ENCODE peak calls at places on chromosomes 4 and X, in eight cellular contexts. K is fibroblast of lung, R is SK-N-SH, T is trophoblast cell, J is PC-3, O is neuronal stem cell, C is colonic mucosa, Q is K562. S is an unnamed sample.
A peak's percentile ranks its signal among the peaks of the same experiment; 100 is the strongest.

GRCh38 chr4:54063737-54064316 is 578 bp downstream of the CHIC2 start:
- DNase-seq in O (peak; percentile 15), K (peak; percentile 36), J (peak; percentile 27), R (peak; percentile 47), Q (peak; percentile 17), T (peak; percentile 48), C (peak; percentile 49), S (peak; percentile 31)

GRCh38 chrX:122504026-122504425 is 680.1 kb upstream of the GRIA3 start:
- DNase-seq in T (no peak), K (peak; percentile 62), R (no peak), J (peak; percentile 6), C (no peak), Q (no peak), O (no peak), S (no peak)

GRCh38 chr4:165052627-165053026 is 1.0 kb upstream of the TRIM75 start:
- DNase-seq in Q (no peak), K (no peak), C (no peak), R (no peak), T (no peak), O (no peak), J (no peak), S (no peak)

GRCh38 chrX:18151157-18151556 is 69.5 kb downstream of the BEND2 start:
- DNase-seq in K (no peak), C (no peak), T (no peak), Q (no peak), J (no peak), R (no peak), O (no peak), S (no peak)

GRCh38 chrX:54043696-54044125 is 562 bp downstream of the PHF8 start:
- DNase-seq in J (peak; percentile 33), O (no peak), T (peak; percentile 39), C (peak; percentile 36), Q (peak; percentile 33), R (peak; percentile 44), K (peak; percentile 30), S (peak; percentile 41)

GRCh38 chrX:36908801-36909403 is 99.3 kb upstream of the FAM47C start:
- DNase-seq in K (peak; percentile 12), C (no peak), O (no peak), R (peak; percentile 10), Q (peak; percentile 4), T (peak; percentile 65), J (peak; percentile 67), S (peak; percentile 21)

GRCh38 chr4:173231916-173232315 is 63.3 kb downstream of the GALNT7 start:
- DNase-seq in J (peak; percentile 40), R (no peak), T (peak; percentile 33), C (no peak), O (no peak), Q (peak; percentile 58), K (peak; percentile 26), S (no peak)

GRCh38 chr4:85477538-85477937 is 2.6 kb downstream of the ARHGAP24 start:
- DNase-seq in T (peak; percentile 49), Q (no peak), K (no peak), C (no peak), O (no peak), J (no peak), R (no peak), S (no peak)

GRCh38 chr4:52917836-52918235 is 55.7 kb downstream of the RASL11B start:
- DNase-seq in Q (no peak), R (no peak), C (no peak), J (no peak), T (no peak), O (no peak), K (no peak), S (no peak)

GRCh38 chr4:56976283-56976877 is 1.0 kb downstream of the NOA1 start:
- DNase-seq in C (peak; percentile 25), Q (peak; percentile 14), J (no peak), K (no peak), O (no peak), R (no peak), T (peak; percentile 2), S (peak; percentile 9)

GRCh38 chr4:176879370-176880116 is 86.8 kb upstream of the VEGFC start:
- DNase-seq in Q (no peak), T (no peak), J (no peak), C (no peak), K (no peak), O (no peak), R (no peak), S (no peak)

GRCh38 chr4:108446554-108446953 is 173.8 kb upstream of the RPL34 start:
- DNase-seq in K (no peak), O (no peak), Q (no peak), J (no peak), R (no peak), C (peak; percentile 45), T (peak; percentile 26), S (no peak)

GRCh38 chr4:4334798-4335520 is 44.9 kb downstream of the ZBTB49 start:
- DNase-seq in K (peak; percentile 34), C (peak; percentile 68), T (peak; percentile 68), R (peak; percentile 66), Q (peak; percentile 55), O (peak; percentile 11), J (peak; percentile 71), S (peak; percentile 81)

GRCh38 chr4:186900232-186900900 is 176.7 kb upstream of the FAT1 start:
- DNase-seq in C (no peak), Q (peak; percentile 67), R (no peak), T (peak; percentile 16), J (peak; percentile 38), K (peak; percentile 89), O (no peak), S (no peak)
- H3K9ac ChIP-seq in C (no peak overlapping the region), Q (no peak overlapping the region), R (peak overlapping the region; percentile 29), T (no peak overlapping the region), J (no peak overlapping the region), K (no peak overlapping the region), O (no peak overlapping the region), S (no peak overlapping the region)

GRCh38 chrX:118498351-118498750 is 2.7 kb downstream of the DOCK11 start:
- DNase-seq in K (no peak), R (no peak), C (no peak), T (no peak), J (no peak), O (no peak), Q (no peak), S (no peak)
- H3K4me1 ChIP-seq in K (no peaks in the 10 kb centered on the region), R (peaks cover 4% of the 10 kb centered on the region), C (no peaks in the 10 kb centered on the region), T (no peaks in the 10 kb centered on the region), J (no peaks in the 10 kb centered on the region), O (no peaks in the 10 kb centered on the region), Q (peaks cover 27% of the 10 kb centered on the region), S (no peaks in the 10 kb centered on the region)

DNA sequence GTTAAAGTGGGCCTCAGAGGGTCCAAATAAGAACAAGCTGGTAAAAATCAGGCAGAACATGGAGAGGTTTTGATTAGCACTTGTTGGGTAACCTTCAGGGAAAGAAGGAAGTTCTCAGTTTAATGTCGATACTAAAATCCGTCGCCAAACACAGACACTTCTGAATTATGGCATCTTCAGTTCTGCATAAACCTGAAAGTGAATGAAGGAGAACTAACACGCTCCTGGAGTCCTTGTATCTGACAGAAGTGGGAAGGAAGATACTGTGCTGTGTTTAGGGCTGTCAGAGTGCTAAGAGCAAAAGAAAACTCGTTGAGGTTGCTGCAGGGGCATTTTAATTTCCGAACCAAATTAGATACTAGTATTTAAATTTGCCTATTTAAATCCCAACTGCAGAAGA is 106.2 kb downstream of the TMA16 start:
- DNase-seq in J (no peak), R (no peak), O (no peak), T (no peak), K (no peak), Q (no peak), C (no peak), S (no peak)
- H3K4me3 ChIP-seq in J (no peak overlapping the region), R (no peak overlapping the region), O (no peak overlapping the region), T (no peak overlapping the region), K (no peak overlapping the region), Q (no peak overlapping the region), C (no peak overlapping the region), S (no peak overlapping the region)

DNA sequence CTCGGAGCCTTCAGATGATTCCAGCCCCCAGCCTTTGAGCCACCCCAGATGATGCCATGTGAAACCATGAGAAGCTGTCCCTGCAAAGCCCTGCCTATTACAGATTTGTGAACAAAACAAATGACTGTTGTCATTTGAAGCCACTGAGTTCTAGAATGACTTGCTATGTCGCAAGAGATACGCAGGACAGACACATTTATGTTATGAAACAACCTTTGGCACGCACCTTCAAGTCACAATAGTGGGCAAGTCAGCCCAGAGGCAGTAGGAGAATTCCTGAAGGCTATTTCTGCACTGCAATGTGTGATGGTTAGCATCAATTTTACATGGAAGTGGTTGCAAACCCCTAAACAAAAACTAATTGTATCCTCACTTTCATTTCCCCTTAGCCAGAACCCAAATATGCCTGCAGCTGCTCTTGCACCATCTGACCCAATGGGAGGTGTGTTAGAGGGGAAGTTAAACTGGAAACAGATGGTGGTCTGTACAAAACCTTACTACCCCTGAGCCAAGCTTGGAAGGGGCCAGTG is 174.4 kb upstream of the ATP6AP2 start:
- DNase-seq in Q (no peak), R (no peak), J (no peak), C (no peak), T (peak; percentile 72), O (no peak), K (no peak), S (no peak)
- H3K9ac ChIP-seq in Q (no peak overlapping the region), R (no peak overlapping the region), J (no peak overlapping the region), C (no peak overlapping the region), T (no peak overlapping the region), O (no peak overlapping the region), K (no peak overlapping the region), S (no peak overlapping the region)

GRCh38 chr4:112111306-112111705 is 33.9 kb upstream of the FAM241A start:
- DNase-seq in K (no peak), J (no peak), O (no peak), T (no peak), Q (no peak), R (no peak), C (no peak), S (no peak)

GRCh38 chr4:112114452-112114851 is 30.8 kb upstream of the FAM241A start:
- DNase-seq in T (no peak), J (no peak), C (no peak), Q (no peak), R (no peak), O (no peak), K (no peak), S (no peak)

GRCh38 chr4:112109455-112110425 is 35.5 kb upstream of the FAM241A start:
- DNase-seq in C (no peak), Q (no peak), T (no peak), J (peak; percentile 6), K (peak; percentile 61), O (no peak), R (no peak), S (peak; percentile 8)

GRCh38 chr4:112113786-112114185 is 31.5 kb upstream of the FAM241A start:
- DNase-seq in T (no peak), R (no peak), C (no peak), Q (no peak), J (no peak), K (no peak), O (no peak), S (no peak)

DNA sequence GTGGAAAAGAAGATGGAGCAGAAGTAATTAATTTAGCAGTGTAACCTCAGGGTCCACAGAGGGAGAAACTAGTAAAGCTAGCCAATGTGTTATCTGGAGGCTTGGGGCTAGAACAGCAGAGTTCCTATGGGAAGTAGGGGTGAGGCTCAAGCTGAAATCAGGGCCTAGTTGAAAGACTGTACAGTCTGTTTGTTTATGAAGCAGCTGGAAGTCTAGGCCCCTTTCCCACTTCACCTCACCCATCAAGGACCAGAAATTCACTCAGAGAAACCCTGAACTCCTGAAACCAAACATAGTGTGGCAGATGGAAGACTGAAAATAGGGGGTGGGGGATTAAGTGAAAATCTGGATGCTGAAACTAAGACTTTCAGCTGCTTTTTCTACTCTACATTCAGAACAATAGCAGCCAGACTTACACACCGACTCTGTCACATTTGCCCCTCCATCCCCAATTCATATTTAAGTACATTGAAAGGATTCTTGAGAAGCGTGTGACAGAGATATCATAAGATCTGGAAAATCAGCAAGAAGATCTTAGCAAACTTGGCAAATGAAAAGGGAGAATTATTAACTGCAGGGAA is 32.6 kb upstream of the FAM241A start:
- DNase-seq in K (no peak), C (peak; percentile 24), Q (no peak), R (no peak), J (peak; percentile 6), T (no peak), O (no peak), S (no peak)
- H3K4me1 ChIP-seq in K (peaks cover 3% of the 10 kb centered on the region), C (no peaks in the 10 kb centered on the region), Q (no peaks in the 10 kb centered on the region), R (no peaks in the 10 kb centered on the region), J (peaks cover 46% of the 10 kb centered on the region), T (no peaks in the 10 kb centered on the region), O (no peaks in the 10 kb centered on the region), S (peaks cover 7% of the 10 kb centered on the region)

S was measured in MM.1S.